ENCODE peak calls at places on chromosomes 16 and 17, in nine cellular contexts. I is activated CD4-positive, alpha-beta T cell treated with anti-CD3 and anti-CD28 coated beads for 4 hours; R is skeletal muscle cell; B is T-cell; L is putamen; T is 8988T; Q is fibroblast of the aortic adventitia; M is effector memory CD4-positive, alpha-beta T cell; U is lung microvascular endothelial cell. C is an unnamed sample.

GRCh38 chr17:78214016-78214705 is at the start of gene BIRC5:
- DNase-seq in Q (peak; percentile 74), U (peak; percentile 84), I (peak; percentile 91), M (peak; percentile 85), L (peak; percentile 83), T (peak; percentile 69), R (peak; percentile 36), B (peak; percentile 69), C (peak; percentile 85)

GRCh38 chr16:27722266-27722636 is 172.3 kb downstream of the KATNIP start:
- DNase-seq in T (no peak), U (no peak), M (no peak), I (no peak), B (no peak), R (no peak), Q (no peak), L (no peak), C (no peak)

GRCh38 chr16:81548901-81549546 is 104.4 kb downstream of the CMIP start:
- DNase-seq in L (no peak), U (no peak), M (no peak), I (no peak), T (no peak), B (no peak), Q (no peak), R (no peak), C (no peak)

GRCh38 chr16:368388-369158 is 1.8 kb downstream of the MRPL28 start:
- DNase-seq in I (no peak), Q (no peak), R (no peak), M (no peak), B (no peak), U (no peak), T (no peak), L (no peak), C (no peak)

GRCh38 chr16:13919330-13919682 is 648 bp upstream of the ERCC4 start:
- DNase-seq in R (no peak), I (peak; percentile 8), M (no peak), B (no peak), L (no peak), U (peak; percentile 52), T (no peak), Q (peak; percentile 67), C (no peak)

GRCh38 chr17:56185905-56186783 is 32.9 kb downstream of the ANKFN1 start:
- DNase-seq in L (no peak), Q (peak; percentile 93), I (no peak), T (no peak), R (peak; percentile 83), B (no peak), M (no peak), U (peak; percentile 90), C (no peak)

GRCh38 chr16:58421029-58421428 is 28.8 kb downstream of the GINS3 start:
- DNase-seq in B (no peak), M (no peak), I (no peak), Q (no peak), U (no peak), R (no peak), L (peak; percentile 74), T (no peak), C (no peak)

GRCh38 chr16:12971216-12971615 is 69.8 kb downstream of the SHISA9 start:
- DNase-seq in T (no peak), I (no peak), M (no peak), R (peak; percentile 71), L (peak; percentile 88), U (peak; percentile 36), Q (no peak), B (no peak), C (no peak)

GRCh38 chr17:43753488-43754129 is 5.0 kb downstream of the SOST start:
- DNase-seq in M (no peak), T (no peak), I (no peak), U (peak; percentile 41), R (no peak), L (no peak), B (no peak), Q (no peak), C (no peak)

GRCh38 chr16:10368984-10369551 is 16.8 kb upstream of the ATF7IP2 start:
- DNase-seq in T (no peak), M (no peak), B (no peak), Q (no peak), R (no peak), U (peak; percentile 14), L (no peak), I (no peak), C (no peak)

GRCh38 chr17:59753522-59754467 is 46.3 kb downstream of the VMP1 start:
- DNase-seq in B (peak; percentile 9), M (peak; percentile 9), I (peak; percentile 42), U (peak; percentile 93), T (peak; percentile 11), Q (peak; percentile 96), R (peak; percentile 62), L (peak; percentile 80), C (peak; percentile 61)

GRCh38 chr16:49811630-49812334 is 44.1 kb downstream of the ZNF423 start:
- DNase-seq in R (peak; percentile 11), Q (no peak), I (no peak), M (no peak), B (no peak), L (peak; percentile 61), T (no peak), U (no peak), C (no peak)

GRCh38 chr17:37273419-37274051 is 102.2 kb upstream of the C17orf78 start:
- DNase-seq in L (no peak), U (peak; percentile 29), B (no peak), I (no peak), Q (peak; percentile 46), R (no peak), M (no peak), T (no peak), C (no peak)

GRCh38 chr17:40025991-40026815 is 11.0 kb downstream of the CSF3 start:
- DNase-seq in M (peak; percentile 21), I (peak; percentile 22), L (no peak), B (peak; percentile 11), T (no peak), R (no peak), Q (no peak), U (peak; percentile 96), C (no peak)

GRCh38 chr16:49275870-49276269 is 5.8 kb downstream of the CBLN1 start:
- DNase-seq in Q (no peak), T (no peak), B (no peak), U (no peak), L (no peak), R (no peak), M (no peak), I (no peak), C (no peak)

GRCh38 chr17:67619555-67619954 is 98.2 kb upstream of the NOL11 start:
- DNase-seq in U (no peak), B (no peak), L (no peak), T (no peak), Q (no peak), I (no peak), R (no peak), M (no peak), C (no peak)

GRCh38 chr17:62892870-62893338 is 73.1 kb upstream of the TANC2 start:
- DNase-seq in R (peak; percentile 82), U (peak; percentile 91), Q (peak; percentile 69), M (no peak), B (no peak), I (peak; percentile 5), L (no peak), T (peak; percentile 42), C (peak; percentile 11)

GRCh38 chr16:78446486-78446885 is 347.0 kb downstream of the WWOX start:
- DNase-seq in M (no peak), R (no peak), U (no peak), B (no peak), L (no peak), T (no peak), Q (no peak), I (no peak), C (no peak)

GRCh38 chr17:74738051-74738996 is 1.3 kb downstream of the RAB37 start:
- DNase-seq in Q (no peak), R (no peak), L (no peak), T (no peak), B (peak; percentile 68), U (no peak), M (peak; percentile 60), I (peak; percentile 62), C (peak; percentile 68)

GRCh38 chr16:53744449-53744848 is 40.5 kb downstream of the FTO start:
- DNase-seq in Q (no peak), L (peak; percentile 69), U (peak; percentile 14), T (no peak), M (peak; percentile 2), B (peak; percentile 15), I (peak; percentile 34), R (no peak), C (peak; percentile 38)

GRCh38 chr16:88437367-88437964 is 15.6 kb upstream of the ZFPM1 start:
- DNase-seq in L (no peak), I (peak; percentile 71), T (peak; percentile 100), R (no peak), B (no peak), M (peak; percentile 52), U (peak; percentile 54), Q (no peak), C (peak; percentile 72)

GRCh38 chr17:17877548-17878358 is 41.0 kb upstream of the SREBF1 start:
- DNase-seq in R (peak; percentile 56), U (peak; percentile 85), M (no peak), Q (peak; percentile 99), T (no peak), B (no peak), L (peak; percentile 35), I (no peak), C (no peak)